ENCODE peak calls at places on chromosomes 6 and 20, in four cellular contexts. H is K562, V is GM12878, M is H1. A is an unnamed sample.

GRCh38 chr6:17687136-17687535 is 19.6 kb downstream of the NUP153 start:
- DNase-seq in V (no peak), M (no peak), H (no peak), A (peak; percentile 27)

GRCh38 chr6:170449835-170450753 is 103.0 kb downstream of the PSMB1 start:
- DNase-seq in M (no peak), H (no peak), V (no peak), A (no peak)

GRCh38 chr6:108874470-108875160 is 26.4 kb downstream of the ARMC2 start:
- DNase-seq in H (no peak), M (no peak), V (peak; percentile 51), A (no peak)

GRCh38 chr6:143055213-143055612 is 5.5 kb upstream of the AIG1 start:
- DNase-seq in M (no peak), V (no peak), H (no peak), A (no peak)

GRCh38 chr20:51665543-51666118 is 102.6 kb downstream of the ATP9A start:
- DNase-seq in H (no peak), M (no peak), V (no peak), A (no peak)

GRCh38 chr6:63418741-63419140 is 99.0 kb upstream of the LGSN start:
- DNase-seq in V (no peak), H (no peak), M (no peak), A (no peak)

GRCh38 chr20:56245761-56246160 is 2.8 kb upstream of the MC3R start:
- DNase-seq in V (no peak), H (no peak), M (no peak), A (no peak)

GRCh38 chr6:95866732-95867131 is 149.0 kb upstream of the FUT9 start:
- DNase-seq in M (peak; percentile 5), V (no peak), H (peak; percentile 6), A (peak; percentile 17)

GRCh38 chr20:21613512-21613911 is 92.0 kb upstream of the PAX1 start:
- DNase-seq in H (no peak), M (no peak), V (no peak), A (no peak)

GRCh38 chr6:144294016-144294415 is 8.9 kb downstream of the UTRN start:
- DNase-seq in H (no peak), M (no peak), V (no peak), A (no peak)

GRCh38 chr20:20360464-20360863 is 7.4 kb upstream of the INSM1 start:
- DNase-seq in V (no peak), M (no peak), H (peak; percentile 48), A (peak; percentile 79)

GRCh38 chr6:155155787-155156447 is 107.9 kb upstream of the CLDN20 start:
- DNase-seq in M (no peak), H (no peak), V (no peak), A (no peak)

GRCh38 chr6:16238057-16238657 is at the start of gene GMPR:
- DNase-seq in M (no peak), V (no peak), H (peak; percentile 93), A (peak; percentile 84)

GRCh38 chr6:3208096-3208774 is 19.2 kb downstream of the TUBB2B start:
- DNase-seq in H (peak; percentile 49), M (no peak), V (no peak), A (peak; percentile 42)

GRCh38 chr20:1242530-1242929 is 16.7 kb downstream of the RAD21L1 start:
- DNase-seq in V (no peak), M (no peak), H (peak; percentile 45), A (no peak)

GRCh38 chr6:9593566-9593965 is 821.3 kb downstream of the TFAP2A start:
- DNase-seq in M (no peak), H (no peak), V (no peak), A (no peak)

GRCh38 chr20:32920066-32920465 is 61.3 kb downstream of the EFCAB8 start:
- DNase-seq in V (no peak), H (no peak), M (no peak), A (peak; percentile 4)

GRCh38 chr20:23061713-23062561 is 12.5 kb upstream of the THBD start:
- DNase-seq in M (no peak), V (no peak), H (peak; percentile 65), A (no peak)

GRCh38 chr20:51695574-51696303 is 72.5 kb downstream of the ATP9A start:
- DNase-seq in M (no peak), V (no peak), H (no peak), A (peak; percentile 81)

GRCh38 chr6:133623065-133623464 is 265.8 kb upstream of the TCF21 start:
- DNase-seq in M (no peak), H (no peak), V (no peak), A (no peak)

GRCh38 chr20:59645316-59645715 is 41.0 kb downstream of the PHACTR3 start:
- DNase-seq in V (no peak), M (no peak), H (no peak), A (no peak)

GRCh38 chr6:583639-584038 is 73.3 kb downstream of the HUS1B start:
- DNase-seq in V (no peak), M (no peak), H (no peak), A (no peak)

GRCh38 chr20:14915356-14915755 is 577.9 kb upstream of the FLRT3 start:
- DNase-seq in V (no peak), M (no peak), H (no peak), A (peak; percentile 61)

GRCh38 chr20:63746766-63747315 is 7.3 kb downstream of the SLC2A4RG start:
- DNase-seq in M (no peak), H (no peak), V (no peak), A (peak; percentile 38)

GRCh38 chr20:3661836-3662665 is 1.1 kb downstream of the GFRA4 start:
- DNase-seq in M (no peak), V (no peak), H (no peak), A (no peak)

GRCh38 chr6:4636881-4637224 is 139.4 kb upstream of the CDYL start:
- DNase-seq in M (no peak), H (no peak), V (no peak), A (no peak)

GRCh38 chr6:170107606-170108222 is 183.2 kb downstream of the DLL1 start:
- DNase-seq in H (no peak), M (no peak), V (no peak), A (no peak)

GRCh38 chr20:30610044-30610693 is 647.3 kb upstream of the DEFB115 start:
- DNase-seq in H (peak; percentile 35), M (no peak), V (no peak), A (no peak)

GRCh38 chr20:40797425-40797824 is 108.4 kb upstream of the MAFB start:
- DNase-seq in V (no peak), M (no peak), H (peak; percentile 31), A (no peak)

GRCh38 chr6:164275773-164276172 is 861.3 kb downstream of the QKI start:
- DNase-seq in M (no peak), H (no peak), V (no peak), A (no peak)

GRCh38 chr6:150905769-150906168 is 40.3 kb downstream of the MTHFD1L start:
- DNase-seq in V (no peak), M (no peak), H (peak; percentile 40), A (no peak)

GRCh38 chr6:25717856-25718740 is 36.4 kb upstream of the SLC17A4 start:
- DNase-seq in H (peak; percentile 54), V (no peak), M (no peak), A (peak; percentile 44)

GRCh38 chr20:37480915-37481314 is 40.1 kb upstream of the NNAT start:
- DNase-seq in M (no peak), V (no peak), H (no peak), A (no peak)

GRCh38 chr6:38571721-38572120 is 68.0 kb downstream of the BTBD9 start:
- DNase-seq in M (no peak), H (no peak), V (no peak), A (no peak)

DNA sequence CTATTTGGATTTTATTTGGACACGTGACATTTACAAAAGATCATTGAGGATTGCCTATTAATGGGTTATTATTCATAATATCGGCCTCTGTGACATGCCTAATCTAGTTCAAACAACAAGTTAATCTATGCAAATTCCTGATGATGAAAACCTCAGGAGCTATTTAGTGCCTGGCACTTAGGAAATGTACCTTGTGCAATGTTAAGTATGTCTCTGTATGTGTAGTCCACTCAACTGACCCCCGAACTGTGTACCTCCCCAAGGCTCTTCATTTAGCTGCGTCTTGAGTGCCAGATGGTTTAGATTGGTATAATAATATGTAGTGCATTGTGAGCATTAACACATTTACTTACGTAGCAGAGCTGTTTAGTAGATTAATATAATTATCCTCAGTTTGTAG is 6.9 kb downstream of the LAMA2 start:
- DNase-seq in M (no peak), V (no peak), H (no peak), A (no peak)
- TF ChIP-seq NRF1 in M (no peak), V (no peak), H (no peak), A (no peak)

DNA sequence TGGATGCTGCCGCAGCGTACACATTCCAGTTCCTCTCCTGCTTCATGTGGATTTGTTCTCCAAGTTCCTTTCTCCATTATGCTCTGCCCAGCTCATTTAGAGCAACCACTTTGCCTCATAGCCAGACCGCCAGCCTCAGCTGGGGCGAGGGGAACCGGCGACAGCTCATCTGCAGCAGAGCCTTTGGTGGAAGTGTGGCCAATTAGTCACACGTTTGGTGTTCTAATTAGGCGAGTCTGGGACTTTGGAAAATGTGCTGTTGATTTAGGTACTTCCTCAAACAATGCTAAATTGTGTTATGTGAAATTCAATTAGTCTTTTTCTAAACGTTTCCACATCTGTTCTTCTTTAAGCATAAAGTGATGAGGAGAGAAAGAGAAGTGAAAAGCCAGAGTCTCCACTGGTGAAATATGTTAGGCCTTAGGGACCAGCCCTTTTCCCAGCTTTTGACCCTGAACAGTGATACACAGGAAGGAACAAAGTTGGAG is 217.9 kb downstream of the TBX18 start:
- DNase-seq in H (no peak), M (no peak), V (peak; percentile 52), A (peak; percentile 27)
- TF ChIP-seq CHD2 in H (no peak), M (no peak), V (peak; percentile 54), A (no peak)

DNA sequence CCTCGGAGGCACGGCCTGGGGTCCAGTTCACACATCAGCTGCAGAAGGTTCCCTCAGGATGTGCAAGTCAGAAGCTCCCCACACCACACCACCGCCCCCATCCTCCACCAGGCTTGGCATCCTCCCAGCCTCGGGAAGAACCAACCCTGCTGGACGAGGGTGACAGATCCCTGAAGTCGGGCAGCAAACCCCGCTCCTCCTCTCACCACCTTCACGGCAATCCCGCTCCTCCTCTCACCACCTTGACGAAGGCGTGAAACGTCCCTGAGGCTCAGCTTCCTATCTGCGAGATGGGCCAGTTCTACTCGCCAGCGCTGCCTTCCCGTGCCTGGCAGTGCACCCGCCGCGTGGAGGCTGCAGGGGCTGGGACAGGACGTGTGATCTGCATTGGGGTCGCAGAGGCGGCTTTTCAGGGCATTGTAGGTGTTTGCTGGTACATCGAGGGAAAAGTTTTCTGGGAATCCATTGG is 327.0 kb downstream of the TAF4 start:
- DNase-seq in M (no peak), H (no peak), V (no peak), A (no peak)
- H3K27me3 ChIP-seq in M (no peaks in the 10 kb centered on the region), H (peaks cover 79% of the 10 kb centered on the region), V (no peaks in the 10 kb centered on the region), A (no peaks in the 10 kb centered on the region)

GRCh38 chr6:135458051-135458450 is 39.5 kb downstream of the AHI1 start:
- DNase-seq in M (no peak), H (no peak), V (no peak), A (no peak)
- TF ChIP-seq NRF1 in M (no peak), H (no peak), V (no peak), A (no peak)

GRCh38 chr20:53639128-53639527 is 45.5 kb upstream of the ZNF217 start:
- DNase-seq in V (no peak), H (no peak), M (no peak), A (no peak)

GRCh38 chr20:53631909-53632662 is 38.4 kb upstream of the ZNF217 start:
- DNase-seq in V (no peak), H (no peak), M (no peak), A (no peak)

GRCh38 chr20:53636725-53637097 is 43.1 kb upstream of the ZNF217 start:
- DNase-seq in V (no peak), H (no peak), M (no peak), A (no peak)

GRCh38 chr20:53639647-53640440 is 46.2 kb upstream of the ZNF217 start:
- DNase-seq in V (no peak), M (no peak), H (no peak), A (no peak)

GRCh38 chr20:53635189-53635588 is 41.5 kb upstream of the ZNF217 start:
- DNase-seq in M (no peak), V (no peak), H (no peak), A (no peak)
- TF ChIP-seq CHD2 in M (no peak), V (no peak), H (no peak), A (no peak)